ENCODE peak calls at places on chromosome 19, in nine cellular contexts. J is right lobe of liver, A is heart left ventricle, C is tibial artery, N is ovary, S is adrenal gland, V is SK-N-SH, K is IMR-90, E is Peyer's patch. H is an unnamed sample.

GRCh38 chr19:9672893-9673292 is 2.0 kb downstream of the ZNF562 start:
- DNase-seq in A (no peak), E (no peak), S (no peak), V (no peak), J (no peak), K (no peak), C (no peak), N (no peak), H (no peak)

GRCh38 chr19:28046932-28047331 is 1166.0 kb downstream of the UQCRFS1 start:
- DNase-seq in J (no peak), K (no peak), C (no peak), E (no peak), S (no peak), V (no peak), N (no peak), A (no peak), H (no peak)

GRCh38 chr19:35214766-35215422 is 13.6 kb downstream of the FAM187B start:
- DNase-seq in C (no peak), E (no peak), A (no peak), J (no peak), S (peak; percentile 11), K (no peak), V (no peak), N (no peak), H (no peak)

GRCh38 chr19:8641908-8642547 is 11.6 kb downstream of the NFILZ start:
- DNase-seq in J (no peak), A (no peak), E (no peak), N (no peak), V (peak; percentile 44), S (no peak), K (peak; percentile 65), C (no peak), H (no peak)

GRCh38 chr19:5149508-5149907 is 180.6 kb downstream of the KDM4B start:
- DNase-seq in C (no peak), S (no peak), E (no peak), V (no peak), N (no peak), K (no peak), A (peak; percentile 33), J (no peak), H (no peak)

GRCh38 chr19:3673506-3674439 is 26.5 kb downstream of the PIP5K1C start:
- DNase-seq in S (no peak), A (no peak), E (no peak), K (no peak), J (no peak), V (no peak), C (no peak), N (no peak), H (no peak)

GRCh38 chr19:18119243-18120105 is 21.9 kb downstream of the MAST3 start:
- DNase-seq in J (no peak), S (no peak), N (no peak), E (peak; percentile 77), A (no peak), K (no peak), V (no peak), C (no peak), H (no peak)

GRCh38 chr19:54074851-54075250 is 6.3 kb downstream of the TARM1 start:
- DNase-seq in S (no peak), V (no peak), N (no peak), A (no peak), C (no peak), E (no peak), J (no peak), K (no peak), H (no peak)

GRCh38 chr19:49431330-49431749 is 6.2 kb downstream of the GFY start:
- DNase-seq in N (no peak), A (no peak), K (no peak), C (no peak), J (no peak), E (no peak), S (no peak), V (peak; percentile 80), H (peak; percentile 59)

DNA sequence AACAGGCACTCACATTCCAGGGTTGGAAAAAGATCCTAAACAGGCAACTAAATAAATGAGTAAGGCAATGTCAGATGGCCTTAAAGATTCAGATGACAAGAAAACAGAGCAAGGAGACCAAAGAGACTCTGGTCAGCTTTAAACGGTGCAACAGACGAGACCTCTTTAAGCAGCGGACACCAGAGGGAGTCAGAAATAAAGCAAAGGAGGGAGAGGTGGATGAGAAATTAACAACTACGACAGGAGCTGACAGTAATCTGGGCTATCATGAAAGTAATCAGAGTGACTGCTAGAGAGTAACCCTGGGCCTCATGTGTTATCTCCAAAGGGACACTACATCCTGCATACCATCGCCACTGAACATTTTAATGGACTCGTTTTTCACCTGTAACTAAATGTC is 1.1 kb downstream of the ZNF550 start:
- DNase-seq in A (no peak), C (no peak), J (no peak), V (peak; percentile 29), S (no peak), K (peak; percentile 35), N (no peak), E (no peak), H (no peak)
- TF ChIP-seq CTCF in A (no peak), C (no peak), J (no peak), V (no peak), S (no peak), K (peak; percentile 28), N (no peak), E (no peak), H (no peak)

GRCh38 chr19:33273881-33274662 is 28.3 kb downstream of the CEBPA start:
- DNase-seq in C (peak; percentile 55), K (peak; percentile 84), S (peak; percentile 56), A (no peak), V (no peak), N (peak; percentile 30), J (peak; percentile 47), E (peak; percentile 66), H (peak; percentile 63)
- H3K4me1 ChIP-seq in C (peaks cover 11% of the 10 kb centered on the region), K (no peaks in the 10 kb centered on the region), S (no peaks in the 10 kb centered on the region), A (no peaks in the 10 kb centered on the region), V (no peaks in the 10 kb centered on the region), N (no peaks in the 10 kb centered on the region), J (no peaks in the 10 kb centered on the region), E (peaks cover 19% of the 10 kb centered on the region), H (peaks cover 6% of the 10 kb centered on the region)

GRCh38 chr19:47186337-47187022 is 44.5 kb downstream of the BBC3 start:
- DNase-seq in N (no peak), S (no peak), V (peak; percentile 41), J (no peak), A (no peak), E (peak; percentile 77), K (no peak), C (no peak), H (no peak)
- TF ChIP-seq CTCF in N (no peak), S (no peak), V (no peak), J (no peak), A (no peak), E (no peak), K (no peak), C (no peak), H (no peak)

DNA sequence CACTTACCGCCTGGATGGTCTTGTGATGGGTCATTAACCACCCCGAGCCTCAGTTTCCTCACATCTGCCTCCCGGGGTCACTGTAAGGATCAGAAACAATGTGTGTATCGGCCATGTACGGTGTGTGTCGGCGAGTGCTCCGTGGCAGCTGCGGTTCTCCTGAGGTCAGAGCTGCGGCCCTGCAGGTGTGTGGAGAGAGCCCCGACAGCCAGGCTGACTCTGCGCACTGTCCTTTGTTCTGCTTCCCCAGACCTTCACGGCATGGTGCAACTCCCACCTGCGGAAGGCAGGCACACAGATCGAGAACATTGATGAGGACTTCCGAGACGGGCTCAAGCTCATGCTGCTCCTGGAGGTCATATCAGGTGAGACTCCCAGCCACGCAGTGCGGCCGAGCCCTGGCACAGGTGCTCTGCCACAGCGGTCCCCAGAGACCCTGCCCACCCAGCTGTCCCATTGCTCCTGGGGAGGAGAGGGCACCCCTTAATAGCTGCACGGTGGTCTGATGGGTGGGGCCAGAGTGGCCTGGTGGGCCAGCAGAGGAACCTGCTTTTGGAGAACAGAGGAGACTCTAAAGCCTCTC is 43.8 kb downstream of the CAPN12 start:
- DNase-seq in A (no peak), N (no peak), C (no peak), K (no peak), E (no peak), J (no peak), V (no peak), S (no peak), H (no peak)
- H3K4me1 ChIP-seq in A (peaks cover 89% of the 10 kb centered on the region), N (peaks cover 25% of the 10 kb centered on the region), C (peaks cover 100% of the 10 kb centered on the region), K (peaks cover 13% of the 10 kb centered on the region), E (peaks cover 73% of the 10 kb centered on the region), J (no peaks in the 10 kb centered on the region), V (peaks cover 36% of the 10 kb centered on the region), S (peaks cover 78% of the 10 kb centered on the region), H (no peaks in the 10 kb centered on the region)

DNA sequence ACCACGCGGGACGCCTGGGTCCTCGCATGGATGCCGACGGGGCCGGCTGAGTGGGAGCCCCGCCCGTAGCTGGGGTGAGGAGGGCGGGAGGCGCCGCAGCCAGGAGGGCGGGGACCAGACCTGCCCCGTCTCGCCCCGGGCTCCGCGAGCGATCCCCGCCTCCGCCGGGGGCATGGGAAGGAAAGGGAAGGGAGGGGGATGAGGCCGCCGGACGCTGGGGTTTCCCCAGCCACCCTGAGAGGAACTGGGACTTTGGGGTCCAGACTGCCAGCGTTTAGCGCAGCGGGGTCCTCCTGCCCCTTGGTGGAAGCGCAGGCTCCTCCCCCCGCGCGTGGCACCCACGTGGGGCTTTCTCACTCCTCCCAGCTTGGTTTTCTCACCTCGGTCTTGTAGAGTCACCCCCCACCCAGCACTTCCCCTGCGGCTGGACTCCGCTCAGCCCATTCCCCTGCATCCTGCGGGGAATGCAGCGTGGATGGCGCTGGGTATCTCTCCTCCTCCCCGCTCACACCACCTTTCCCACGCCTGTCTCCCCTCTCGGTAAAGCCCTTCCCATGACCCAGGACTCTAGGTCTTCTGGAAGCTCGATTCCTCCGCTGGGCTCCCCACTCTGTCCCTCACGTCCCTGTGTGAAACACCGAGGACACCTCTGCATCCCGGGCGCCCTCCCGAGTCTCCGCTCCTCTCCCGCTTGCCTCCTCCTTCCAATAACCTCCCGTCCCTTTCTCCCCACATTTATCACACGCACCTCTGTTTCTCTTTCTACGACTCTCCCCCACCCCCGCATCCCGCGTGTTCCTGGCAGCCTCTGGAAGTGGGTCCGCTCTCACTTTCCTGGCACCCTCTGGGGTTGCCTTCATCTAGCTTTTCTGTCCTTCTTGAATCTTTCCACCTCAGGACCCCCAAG is 2.1 kb downstream of the TGFB1 start:
- DNase-seq in A (peak; percentile 87), K (peak; percentile 42), S (peak; percentile 47), V (peak; percentile 62), E (peak; percentile 94), C (peak; percentile 75), N (peak; percentile 53), J (peak; percentile 73), H (peak; percentile 46)
- TF ChIP-seq CTCF in A (no peak), K (no peak), S (no peak), V (no peak), E (no peak), C (no peak), N (no peak), J (no peak), H (no peak)

GRCh38 chr19:44476559-44477408 is 23.5 kb downstream of the ZNF180 start:
- DNase-seq in S (no peak), K (peak; percentile 15), V (no peak), J (no peak), C (no peak), A (no peak), E (no peak), N (no peak), H (no peak)
- H3K4me1 ChIP-seq in S (no peaks in the 10 kb centered on the region), K (no peaks in the 10 kb centered on the region), V (no peaks in the 10 kb centered on the region), J (peaks cover 2% of the 10 kb centered on the region), C (no peaks in the 10 kb centered on the region), A (no peaks in the 10 kb centered on the region), E (no peaks in the 10 kb centered on the region), N (no peaks in the 10 kb centered on the region), H (no peaks in the 10 kb centered on the region)

H was measured in BE2C.